ENCODE peak calls at places on chromosomes 16 and 17, in ten cellular contexts. N, S, F, K, R, O, L, D, A and X are unnamed samples.

GRCh38 chr17:4716081-4716480 is 5.6 kb downstream of the ARRB2 start:
- DNase-seq in N (no peak), S (no peak), F (no peak), K (no peak), R (no peak), O (no peak), L (no peak), D (no peak), A (no peak), X (no peak)

GRCh38 chr16:81315271-81316175 is 761 bp downstream of the GAN start:
- DNase-seq in N (peak), S (no peak), F (peak), K (peak), R (peak), O (peak), L (peak), D (peak), A (peak), X (peak)

GRCh38 chr16:54503436-54503835 is 216.8 kb upstream of the IRX3 start:
- DNase-seq in N (no peak), S (no peak), F (no peak), K (no peak), R (no peak), O (no peak), L (no peak), D (no peak), A (no peak), X (no peak)

GRCh38 chr17:72151565-72152391 is 31.0 kb downstream of the SOX9 start:
- DNase-seq in N (peak), S (peak), F (peak), K (no peak), R (no peak), O (peak), L (peak), D (peak), A (no peak), X (no peak)

GRCh38 chr17:15456972-15457722 is 10.3 kb downstream of the CDRT4 start:
- DNase-seq in N (no peak), S (peak), F (no peak), K (no peak), R (no peak), O (peak), L (peak), D (peak), A (no peak), X (no peak)

GRCh38 chr16:53502331-53503269 is at the start of gene AKTIP:
- DNase-seq in N (peak), S (peak), F (peak), K (peak), R (peak), O (peak), L (peak), D (no peak), A (peak), X (peak)

GRCh38 chr17:77316191-77316641 is 175.4 kb downstream of the SEC14L1 start:
- DNase-seq in N (peak), S (peak), F (peak), K (no peak), R (no peak), O (peak), L (peak), D (no peak), A (no peak), X (no peak)

GRCh38 chr16:70601576-70602575 is 44.5 kb upstream of the IL34 start:
- DNase-seq in N (no peak), S (no peak), F (no peak), K (no peak), R (no peak), O (no peak), L (no peak), D (no peak), A (no peak), X (no peak)

GRCh38 chr17:29571883-29572681 is 3.6 kb downstream of the TP53I13 start:
- DNase-seq in N (no peak), S (no peak), F (no peak), K (no peak), R (no peak), O (no peak), L (no peak), D (peak), A (no peak), X (no peak)